ENCODE peak calls at places on chromosome 2, in ten cellular contexts. O, Z, M, B, X, W, D, J, R and Q are unnamed samples.

GRCh38 chr2:25362564-25363145 is 20.9 kb upstream of the DNMT3A start:
- DNase-seq in D (no peak), Z (peak; percentile 50), M (no peak), B (no peak), J (no peak), O (peak; percentile 41), W (no peak), R (peak; percentile 54), X (no peak), Q (no peak)

GRCh38 chr2:10119601-10120157 is 2.9 kb upstream of the RRM2 start:
- DNase-seq in X (no peak), R (no peak), Z (no peak), B (no peak), W (no peak), O (no peak), D (no peak), M (no peak), J (no peak), Q (no peak)

GRCh38 chr2:10285578-10286198 is 17.0 kb upstream of the HPCAL1 start:
- DNase-seq in W (peak; percentile 34), M (no peak), Z (peak; percentile 72), R (peak; percentile 75), X (peak; percentile 22), J (peak; percentile 89), B (peak; percentile 93), D (peak; percentile 84), O (peak; percentile 79), Q (peak; percentile 94)

GRCh38 chr2:32715391-32715841 is 87.6 kb downstream of the TTC27 start:
- DNase-seq in W (no peak), X (no peak), J (no peak), O (no peak), Z (no peak), R (no peak), D (no peak), B (no peak), M (no peak), Q (no peak)

GRCh38 chr2:57696016-57696415 is 350.6 kb upstream of the VRK2 start:
- DNase-seq in D (no peak), O (no peak), Z (peak; percentile 28), M (no peak), X (peak; percentile 16), B (no peak), J (no peak), R (peak; percentile 54), W (no peak), Q (no peak)

GRCh38 chr2:3024401-3024935 is 353.1 kb downstream of the EIPR1 start:
- DNase-seq in Z (no peak), J (no peak), O (no peak), M (no peak), W (no peak), R (peak; percentile 72), D (no peak), X (no peak), B (no peak), Q (no peak)

GRCh38 chr2:129797489-129798300 is 181.8 kb upstream of the RAB6C start:
- DNase-seq in D (no peak), O (no peak), W (no peak), J (no peak), R (peak; percentile 39), Z (no peak), X (no peak), M (no peak), B (no peak), Q (no peak)

GRCh38 chr2:2542966-2543555 is 212.0 kb upstream of the MYT1L start:
- DNase-seq in D (no peak), B (peak; percentile 45), W (peak; percentile 60), J (peak; percentile 31), X (no peak), R (peak; percentile 82), Z (no peak), M (no peak), O (no peak), Q (no peak)

GRCh38 chr2:226060228-226060627 is 660.7 kb downstream of the NYAP2 start:
- DNase-seq in B (no peak), O (no peak), Z (no peak), W (no peak), R (no peak), J (no peak), M (no peak), D (no peak), X (no peak), Q (no peak)

GRCh38 chr2:63888490-63889402 is 47.0 kb downstream of the UGP2 start:
- DNase-seq in X (peak; percentile 15), Z (peak; percentile 64), D (peak; percentile 20), B (peak; percentile 57), W (peak; percentile 50), J (peak; percentile 43), R (peak; percentile 82), O (peak; percentile 26), M (peak; percentile 21), Q (peak; percentile 32)

GRCh38 chr2:201154615-201155014 is 28.3 kb upstream of the CASP10 start:
- DNase-seq in Z (no peak), X (no peak), J (no peak), W (no peak), O (no peak), B (no peak), M (no peak), D (no peak), R (no peak), Q (no peak)